ENCODE peak calls at places on chromosomes 5 and 9, in five cellular contexts. L, V, F, A and N are unnamed samples.

GRCh38 chr9:98760231-98760630 is 36.1 kb downstream of the ANKS6 start:
- DNase-seq in L (no peak), V (no peak), F (no peak), A (no peak), N (no peak)

GRCh38 chr9:21782207-21782606 is 20.2 kb upstream of the MTAP start:
- DNase-seq in L (no peak), V (no peak), F (no peak), A (no peak), N (no peak)

GRCh38 chr5:172410160-172410559 is 44.2 kb downstream of the SH3PXD2B start:
- DNase-seq in L (no peak), V (peak; percentile 74), F (no peak), A (no peak), N (no peak)

GRCh38 chr5:141510850-141511718 is 22.2 kb downstream of the PCDHGC5 start:
- DNase-seq in L (no peak), V (no peak), F (no peak), A (no peak), N (no peak)

GRCh38 chr5:83470516-83470915 is 1.0 kb upstream of the VCAN start:
- DNase-seq in L (no peak), V (no peak), F (no peak), A (no peak), N (no peak)

GRCh38 chr5:34585601-34586104 is 70.5 kb upstream of the RAI14 start:
- DNase-seq in L (no peak), V (peak; percentile 60), F (no peak), A (no peak), N (no peak)

GRCh38 chr5:168047669-168048111 is 243.8 kb upstream of the WWC1 start:
- DNase-seq in L (peak; percentile 59), V (no peak), F (no peak), A (peak; percentile 27), N (peak; percentile 7)

GRCh38 chr9:125484632-125485282 is 222.3 kb downstream of the MAPKAP1 start:
- DNase-seq in L (no peak), V (peak; percentile 89), F (peak; percentile 44), A (no peak), N (no peak)

GRCh38 chr5:116361171-116361967 is 213.3 kb downstream of the SEMA6A start:
- DNase-seq in L (peak; percentile 65), V (peak; percentile 61), F (peak; percentile 33), A (peak; percentile 51), N (peak; percentile 65)

GRCh38 chr9:132242621-132243155 is 80.8 kb downstream of the NTNG2 start:
- DNase-seq in L (no peak), V (no peak), F (no peak), A (no peak), N (no peak)

GRCh38 chr5:1726956-1727355 is 72.7 kb downstream of the MRPL36 start:
- DNase-seq in L (no peak), V (no peak), F (no peak), A (no peak), N (no peak)

GRCh38 chr5:38453506-38453905 is 102.9 kb downstream of the LIFR start:
- DNase-seq in L (no peak), V (no peak), F (no peak), A (no peak), N (no peak)

GRCh38 chr5:171957591-171958251 is 48.7 kb downstream of the FBXW11 start:
- DNase-seq in L (no peak), V (peak; percentile 10), F (no peak), A (no peak), N (no peak)

GRCh38 chr5:115787426-115787825 is 29.0 kb downstream of the CDO1 start:
- DNase-seq in L (no peak), V (no peak), F (no peak), A (no peak), N (no peak)

GRCh38 chr5:72383280-72384205 is 63.4 kb downstream of the PTCD2 start:
- DNase-seq in L (no peak), V (peak; percentile 37), F (no peak), A (no peak), N (no peak)

GRCh38 chr5:673837-674629 is 19.1 kb downstream of the TPPP start:
- DNase-seq in L (peak; percentile 29), V (no peak), F (no peak), A (no peak), N (no peak)

GRCh38 chr9:135039266-135039870 is 48.1 kb upstream of the OLFM1 start:
- DNase-seq in L (no peak), V (no peak), F (no peak), A (no peak), N (no peak)

GRCh38 chr5:173963107-173963506 is 25.9 kb upstream of the C5orf47 start:
- DNase-seq in L (no peak), V (peak; percentile 88), F (no peak), A (no peak), N (no peak)

GRCh38 chr9:117434568-117434967 is 19.7 kb upstream of the ASTN2 start:
- DNase-seq in L (no peak), V (no peak), F (no peak), A (no peak), N (no peak)

GRCh38 chr5:73066466-73066865 is 53.9 kb upstream of the TMEM171 start:
- DNase-seq in L (no peak), V (peak; percentile 32), F (no peak), A (no peak), N (no peak)

GRCh38 chr9:98450486-98450885 is 195.0 kb upstream of the TBC1D2 start:
- DNase-seq in L (no peak), V (peak; percentile 45), F (no peak), A (no peak), N (no peak)

GRCh38 chr5:56516441-56516840 is 283.3 kb upstream of the ANKRD55 start:
- DNase-seq in L (no peak), V (no peak), F (no peak), A (no peak), N (no peak)

GRCh38 chr9:81182421-81182820 is 506.9 kb downstream of the TLE1 start:
- DNase-seq in L (no peak), V (peak; percentile 71), F (peak; percentile 45), A (no peak), N (no peak)

GRCh38 chr5:52497133-52497693 is 290.5 kb upstream of the ITGA1 start:
- DNase-seq in L (no peak), V (no peak), F (no peak), A (no peak), N (no peak)

GRCh38 chr5:9815051-9815450 is 184.9 kb upstream of the TAS2R1 start:
- DNase-seq in L (no peak), V (no peak), F (no peak), A (no peak), N (no peak)

GRCh38 chr5:178288373-178289368 is 56.1 kb upstream of the PHYKPL start:
- DNase-seq in L (peak; percentile 37), V (peak; percentile 47), F (peak; percentile 49), A (no peak), N (no peak)

GRCh38 chr5:173556142-173557028 is 60.1 kb downstream of the BOD1 start:
- DNase-seq in L (no peak), V (no peak), F (no peak), A (no peak), N (peak; percentile 16)

GRCh38 chr9:133656211-133657119 is 20.3 kb downstream of the DBH start:
- DNase-seq in L (no peak), V (no peak), F (no peak), A (no peak), N (no peak)

GRCh38 chr9:124442360-124442759 is 7.9 kb upstream of the ADGRD2 start:
- DNase-seq in L (no peak), V (no peak), F (no peak), A (no peak), N (no peak)

GRCh38 chr9:2809692-2810423 is 34.0 kb downstream of the PUM3 start:
- DNase-seq in L (no peak), V (peak; percentile 94), F (peak; percentile 91), A (no peak), N (no peak)

GRCh38 chr9:113463418-113464285 is at the start of gene RGS3:
- DNase-seq in L (peak; percentile 72), V (peak; percentile 56), F (peak; percentile 86), A (no peak), N (no peak)

GRCh38 chr5:122183098-122183794 is 53.9 kb downstream of the ZNF474 start:
- DNase-seq in L (peak; percentile 86), V (peak; percentile 90), F (peak; percentile 51), A (peak; percentile 34), N (peak; percentile 61)

GRCh38 chr9:75651709-75652108 is 238.8 kb upstream of the PCSK5 start:
- DNase-seq in L (no peak), V (no peak), F (no peak), A (no peak), N (no peak)

GRCh38 chr5:1324719-1325190 is 20.1 kb downstream of the CLPTM1L start:
- DNase-seq in L (no peak), V (no peak), F (no peak), A (no peak), N (no peak)

GRCh38 chr9:76137941-76138340 is 247.5 kb downstream of the PCSK5 start:
- DNase-seq in L (no peak), V (no peak), F (no peak), A (no peak), N (no peak)

GRCh38 chr5:110150199-110150598 is 460.5 kb downstream of the MAN2A1 start:
- DNase-seq in L (no peak), V (peak; percentile 61), F (no peak), A (no peak), N (no peak)